ENCODE peak calls at places on chromosomes 13 and 19, in ten cellular contexts. L is stimulated activated CD8-positive, alpha-beta memory T cell treated with anti-CD3 and anti-CD28 coated beads, Interleukin-4, amount 100 ng/mL, for 1 hour; T is HTR-8/SVneo; Z is foreskin fibroblast; K is stimulated activated CD4-positive, alpha-beta T cell treated with anti-CD3 and anti-CD28 coated beads, Interleukin-2, amount 100 ng/mL, for 24 hours; Q is glutamatergic neuron; R is mesothelial cell of epicardium; M is GM18507; H is fibroblast of lung; O is spleen. N is an unnamed sample.

GRCh38 chr19:13964776-13965175 is 12.5 kb downstream of the DCAF15 start:
- DNase-seq in L (no peak), T (no peak), Z (peak), K (no peak), Q (no peak), R (no peak), M (no peak), H (peak), O (no peak), N (no peak)

GRCh38 chr19:33376423-33376822 is 2.9 kb downstream of the CEBPG start:
- DNase-seq in L (no peak), T (no peak), Z (peak), K (no peak), Q (no peak), R (no peak), M (no peak), H (peak), O (no peak), N (peak)

GRCh38 chr19:9406798-9407352 is 28.5 kb downstream of the ZNF266 start:
- DNase-seq in L (no peak), T (peak), Z (peak), K (peak), Q (no peak), R (no peak), M (no peak), H (peak), O (peak), N (peak)

GRCh38 chr13:28640861-28641599 is 17.9 kb upstream of the POMP start:
- DNase-seq in L (no peak), T (no peak), Z (no peak), K (no peak), Q (no peak), R (no peak), M (no peak), H (no peak), O (no peak), N (no peak)

GRCh38 chr19:18306903-18307681 is 15.8 kb downstream of the LSM4 start:
- DNase-seq in L (no peak), T (no peak), Z (no peak), K (no peak), Q (no peak), R (no peak), M (no peak), H (no peak), O (peak), N (no peak)

GRCh38 chr13:38662362-38662761 is 24.5 kb upstream of the FREM2 start:
- DNase-seq in L (no peak), T (no peak), Z (peak), K (no peak), Q (no peak), R (no peak), M (no peak), H (peak), O (no peak), N (no peak)

GRCh38 chr13:35475131-35475959 is 1.1 kb downstream of the MAB21L1 start:
- DNase-seq in L (no peak), T (no peak), Z (peak), K (peak), Q (peak), R (peak), M (no peak), H (peak), O (peak), N (peak)

GRCh38 chr13:103195762-103196161 is 129.5 kb upstream of the SLC10A2 start:
- DNase-seq in L (no peak), T (no peak), Z (no peak), K (no peak), Q (no peak), R (no peak), M (no peak), H (no peak), O (no peak), N (no peak)

GRCh38 chr13:99926014-99926731 is 45.4 kb downstream of the ZIC5 start:
- DNase-seq in L (no peak), T (no peak), Z (peak), K (no peak), Q (no peak), R (no peak), M (no peak), H (peak), O (no peak), N (no peak)

GRCh38 chr13:94411747-94412146 is 67.7 kb downstream of the DCT start:
- DNase-seq in L (no peak), T (no peak), Z (no peak), K (peak), Q (no peak), R (no peak), M (no peak), H (no peak), O (no peak), N (no peak)

GRCh38 chr19:32789429-32789828 is 69.9 kb downstream of the TDRD12 start:
- DNase-seq in L (no peak), T (no peak), Z (no peak), K (no peak), Q (no peak), R (no peak), M (no peak), H (no peak), O (no peak), N (no peak)

GRCh38 chr13:43786766-43787517 is at the start of gene ENOX1:
- DNase-seq in L (no peak), T (no peak), Z (peak), K (peak), Q (peak), R (peak), M (no peak), H (peak), O (peak), N (no peak)

GRCh38 chr19:17560205-17560595 is 4.8 kb downstream of the COLGALT1 start:
- DNase-seq in L (no peak), T (peak), Z (peak), K (no peak), Q (no peak), R (no peak), M (no peak), H (peak), O (no peak), N (peak)

GRCh38 chr19:50896591-50897190 is 14.5 kb downstream of the KLK4 start:
- DNase-seq in L (no peak), T (no peak), Z (peak), K (peak), Q (no peak), R (no peak), M (peak), H (peak), O (peak), N (no peak)

GRCh38 chr19:15025237-15025636 is 24.0 kb upstream of the CASP14 start:
- DNase-seq in L (no peak), T (peak), Z (no peak), K (no peak), Q (no peak), R (no peak), M (no peak), H (no peak), O (no peak), N (no peak)

GRCh38 chr19:39746836-39747529 is 9.2 kb upstream of the CLC start:
- DNase-seq in L (no peak), T (no peak), Z (no peak), K (no peak), Q (no peak), R (no peak), M (no peak), H (no peak), O (no peak), N (no peak)

GRCh38 chr19:2046046-2046907 is 4.8 kb downstream of the MKNK2 start:
- DNase-seq in L (no peak), T (no peak), Z (no peak), K (no peak), Q (no peak), R (no peak), M (no peak), H (no peak), O (peak), N (no peak)

GRCh38 chr19:18712981-18713380 is 29.5 kb downstream of the CRTC1 start:
- DNase-seq in L (no peak), T (no peak), Z (peak), K (no peak), Q (no peak), R (no peak), M (no peak), H (no peak), O (no peak), N (no peak)

GRCh38 chr13:51068501-51068900 is 42.6 kb downstream of the C13orf42 start:
- DNase-seq in L (no peak), T (no peak), Z (no peak), K (no peak), Q (no peak), R (no peak), M (no peak), H (no peak), O (no peak), N (no peak)

GRCh38 chr13:113787694-113788093 is 28.7 kb downstream of the TMEM255B start:
- DNase-seq in L (no peak), T (no peak), Z (no peak), K (no peak), Q (no peak), R (no peak), M (no peak), H (no peak), O (no peak), N (no peak)

GRCh38 chr13:26743971-26744370 is 16.6 kb downstream of the GPR12 start:
- DNase-seq in L (no peak), T (no peak), Z (no peak), K (no peak), Q (no peak), R (no peak), M (no peak), H (no peak), O (no peak), N (no peak)

GRCh38 chr19:57773488-57773887 is 4.0 kb downstream of the ZNF586 start:
- DNase-seq in L (no peak), T (no peak), Z (no peak), K (no peak), Q (no peak), R (no peak), M (no peak), H (no peak), O (no peak), N (no peak)

GRCh38 chr13:38308736-38309135 is 40.9 kb upstream of the UFM1 start:
- DNase-seq in L (no peak), T (no peak), Z (peak), K (no peak), Q (no peak), R (no peak), M (no peak), H (peak), O (no peak), N (peak)

GRCh38 chr13:80131204-80131603 is 209.7 kb downstream of the SPRY2 start:
- DNase-seq in L (no peak), T (peak), Z (peak), K (no peak), Q (peak), R (no peak), M (no peak), H (peak), O (no peak), N (no peak)

GRCh38 chr13:97502192-97502591 is 68.2 kb downstream of the RAP2A start:
- DNase-seq in L (no peak), T (no peak), Z (peak), K (no peak), Q (no peak), R (no peak), M (no peak), H (no peak), O (no peak), N (no peak)

GRCh38 chr13:47723898-47724297 is 277.2 kb downstream of the SUCLA2 start:
- DNase-seq in L (no peak), T (no peak), Z (no peak), K (no peak), Q (no peak), R (no peak), M (no peak), H (no peak), O (no peak), N (no peak)

GRCh38 chr19:46416077-46416709 is 2.8 kb upstream of the CCDC8 start:
- DNase-seq in L (no peak), T (peak), Z (peak), K (peak), Q (peak), R (peak), M (no peak), H (peak), O (peak), N (peak)

GRCh38 chr19:35449347-35450043 is 1.4 kb downstream of the FFAR2 start:
- DNase-seq in L (no peak), T (no peak), Z (no peak), K (no peak), Q (no peak), R (no peak), M (no peak), H (no peak), O (no peak), N (no peak)

GRCh38 chr19:31350693-31351211 is 1.5 kb upstream of the TSHZ3 start:
- DNase-seq in L (no peak), T (peak), Z (peak), K (peak), Q (peak), R (peak), M (no peak), H (peak), O (peak), N (no peak)

GRCh38 chr13:106610511-106610910 is 42.6 kb upstream of the ARGLU1 start:
- DNase-seq in L (no peak), T (no peak), Z (peak), K (no peak), Q (no peak), R (no peak), M (no peak), H (peak), O (no peak), N (no peak)

GRCh38 chr19:49149652-49150105 is 5.5 kb downstream of the HRC start:
- DNase-seq in L (no peak), T (peak), Z (peak), K (no peak), Q (peak), R (peak), M (no peak), H (peak), O (no peak), N (no peak)

GRCh38 chr13:88919970-88920628 is 1248.9 kb downstream of the SLITRK5 start:
- DNase-seq in L (no peak), T (no peak), Z (no peak), K (peak), Q (no peak), R (no peak), M (no peak), H (no peak), O (no peak), N (no peak)

GRCh38 chr19:35704218-35704617 is at the start of gene ZBTB32:
- DNase-seq in L (no peak), T (no peak), Z (peak), K (peak), Q (no peak), R (peak), M (no peak), H (peak), O (no peak), N (no peak)

GRCh38 chr13:32126756-32127155 is 95.2 kb downstream of the FRY start:
- DNase-seq in L (no peak), T (no peak), Z (no peak), K (no peak), Q (no peak), R (no peak), M (no peak), H (peak), O (no peak), N (no peak)

GRCh38 chr19:48111280-48111679 is 663 bp upstream of the PLA2G4C start:
- DNase-seq in L (no peak), T (no peak), Z (no peak), K (no peak), Q (no peak), R (no peak), M (no peak), H (no peak), O (no peak), N (no peak)

GRCh38 chr19:44512326-44513298 is 12.3 kb upstream of the ZNF180 start:
- DNase-seq in L (no peak), T (peak), Z (peak), K (peak), Q (peak), R (peak), M (no peak), H (peak), O (no peak), N (peak)

N was measured in AG09319.